ENCODE peak calls at places on chromosomes 1 and 21, in seven cellular contexts. H is right cardiac atrium; W is vagina; A is neuronal stem cell; U is CD8-positive, alpha-beta T cell; O is ascending aorta; E is uterus. K is an unnamed sample.
A peak's percentile ranks its signal among the peaks of the same experiment; 100 is the strongest.

GRCh38 chr1:199859525-199859924 is 168.0 kb upstream of the NR5A2 start:
- DNase-seq in O (no peak), W (no peak), H (no peak), A (no peak), U (no peak), E (no peak), K (no peak)

GRCh38 chr1:5503556-5504363 is 488.5 kb downstream of the NPHP4 start:
- DNase-seq in W (no peak), O (no peak), E (no peak), U (no peak), H (no peak), A (no peak), K (no peak)

GRCh38 chr21:15539376-15539775 is 190.4 kb upstream of the USP25 start:
- DNase-seq in O (no peak), E (no peak), W (no peak), U (no peak), A (no peak), H (no peak), K (no peak)

GRCh38 chr1:170967042-170967910 is 31.9 kb downstream of the MROH9 start:
- DNase-seq in H (no peak), W (no peak), E (no peak), U (no peak), O (no peak), A (peak; percentile 18), K (no peak)

GRCh38 chr1:43284711-43285110 is 670 bp downstream of the C1orf210 start:
- DNase-seq in E (no peak), O (no peak), H (no peak), A (no peak), U (no peak), W (no peak), K (no peak)

GRCh38 chr21:42671778-42672593 is 18.6 kb downstream of the PDE9A start:
- DNase-seq in E (no peak), H (no peak), U (no peak), A (no peak), O (no peak), W (no peak), K (no peak)

GRCh38 chr1:108685524-108685923 is 6.6 kb upstream of the PRPF38B start:
- DNase-seq in E (no peak), W (no peak), U (no peak), A (no peak), H (no peak), O (no peak), K (no peak)

GRCh38 chr1:76843821-76844448 is 23.3 kb upstream of the ST6GALNAC5 start:
- DNase-seq in W (no peak), H (no peak), U (no peak), O (no peak), E (no peak), A (no peak), K (no peak)

GRCh38 chr1:92969517-92969916 is 8.3 kb upstream of the DIPK1A start:
- DNase-seq in A (no peak), U (no peak), W (no peak), E (no peak), O (no peak), H (no peak), K (no peak)

GRCh38 chr1:10626011-10626731 is 151.4 kb downstream of the PEX14 start:
- DNase-seq in A (no peak), W (no peak), E (no peak), O (no peak), U (no peak), H (no peak), K (peak; percentile 39)

GRCh38 chr1:22801753-22802152 is 91.1 kb downstream of the EPHB2 start:
- DNase-seq in A (peak; percentile 91), H (no peak), W (no peak), U (no peak), E (no peak), O (no peak), K (no peak)

GRCh38 chr21:39265603-39266002 is 47.8 kb downstream of the BRWD1 start:
- DNase-seq in W (no peak), U (no peak), E (no peak), O (no peak), H (no peak), A (no peak), K (no peak)

GRCh38 chr21:34204481-34205439 is 131.4 kb downstream of the MRPS6 start:
- DNase-seq in U (no peak), E (no peak), O (no peak), H (no peak), A (no peak), W (no peak), K (no peak)

GRCh38 chr21:35400233-35400939 is 351.3 kb upstream of the RUNX1 start:
- DNase-seq in W (no peak), E (no peak), U (no peak), A (peak; percentile 12), H (no peak), O (no peak), K (no peak)

GRCh38 chr1:72122099-72122893 is 160.0 kb downstream of the NEGR1 start:
- DNase-seq in H (no peak), W (no peak), A (no peak), E (peak; percentile 18), O (no peak), U (no peak), K (no peak)

GRCh38 chr1:109240158-109241152 is 8.9 kb upstream of the CELSR2 start:
- DNase-seq in O (no peak), W (peak; percentile 95), E (peak; percentile 74), A (no peak), U (no peak), H (peak; percentile 78), K (peak; percentile 85)

GRCh38 chr1:234833646-234834045 is 223.7 kb upstream of the IRF2BP2 start:
- DNase-seq in A (no peak), W (no peak), U (no peak), E (no peak), H (no peak), O (no peak), K (no peak)

GRCh38 chr1:210416049-210416448 is 87.3 kb downstream of the HHAT start:
- DNase-seq in H (no peak), U (no peak), A (no peak), O (no peak), W (no peak), E (no peak), K (no peak)

GRCh38 chr1:159945483-159946241 is at the start of gene IGSF9:
- DNase-seq in H (peak; percentile 91), O (no peak), E (peak; percentile 88), U (peak; percentile 67), A (peak; percentile 93), W (no peak), K (peak; percentile 77)

GRCh38 chr1:201756411-201756810 is 72.5 kb upstream of the IPO9 start:
- DNase-seq in E (no peak), W (no peak), O (no peak), A (no peak), H (no peak), U (no peak), K (no peak)

GRCh38 chr1:93878501-93878888 is 511 bp downstream of the DNTTIP2 start:
- DNase-seq in W (no peak), O (no peak), E (peak; percentile 24), A (no peak), U (peak; percentile 23), H (peak; percentile 26), K (peak; percentile 82)

GRCh38 chr1:226659136-226659535 is 79.9 kb downstream of the ITPKB start:
- DNase-seq in O (no peak), H (peak; percentile 5), W (no peak), E (no peak), A (no peak), U (no peak), K (peak; percentile 25)

GRCh38 chr1:226661271-226661670 is 77.8 kb downstream of the ITPKB start:
- DNase-seq in W (no peak), A (no peak), O (no peak), U (no peak), H (peak; percentile 7), E (no peak), K (peak; percentile 24)

GRCh38 chr1:226661965-226662364 is 77.1 kb downstream of the ITPKB start:
- DNase-seq in U (no peak), O (no peak), W (no peak), H (peak; percentile 23), E (peak; percentile 51), A (no peak), K (no peak)

GRCh38 chr1:226659641-226660040 is 79.4 kb downstream of the ITPKB start:
- DNase-seq in O (no peak), H (no peak), U (no peak), W (no peak), A (no peak), E (no peak), K (no peak)

GRCh38 chr1:226660410-226661182 is 78.5 kb downstream of the ITPKB start:
- DNase-seq in O (no peak), U (no peak), E (peak; percentile 70), H (peak; percentile 64), A (no peak), W (no peak), K (peak; percentile 45)
- H3K27me3 ChIP-seq in O (no peaks in the 10 kb centered on the region), U (no peaks in the 10 kb centered on the region), E (no peaks in the 10 kb centered on the region), H (no peaks in the 10 kb centered on the region), A (no peaks in the 10 kb centered on the region), W (no peaks in the 10 kb centered on the region), K (no peaks in the 10 kb centered on the region)

DNA sequence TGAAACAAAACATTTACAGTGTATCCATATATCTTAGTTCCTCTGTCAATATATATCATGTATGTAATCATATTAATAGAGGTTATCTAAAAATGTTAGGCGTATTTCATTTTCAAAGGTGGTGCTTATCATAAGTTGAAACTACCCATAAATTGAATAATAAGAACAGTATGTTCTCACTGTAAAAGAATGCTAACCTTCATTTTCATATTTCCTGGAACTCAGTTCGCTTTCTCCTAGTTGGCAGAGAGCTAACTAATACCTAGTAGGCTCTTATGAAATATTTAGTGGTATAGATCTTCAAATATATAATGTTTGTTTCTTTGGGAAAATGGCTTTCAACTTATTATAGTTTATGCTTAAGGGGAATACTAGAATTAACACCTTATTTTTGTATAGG is 118.4 kb downstream of the DISP1 start:
- DNase-seq in W (no peak), H (no peak), U (no peak), E (no peak), O (no peak), A (no peak), K (no peak)
- H3K27ac ChIP-seq in W (no peak overlapping the region), H (no peak overlapping the region), U (no peak overlapping the region), E (no peak overlapping the region), O (no peak overlapping the region), A (no peak overlapping the region), K (no peak overlapping the region)

DNA sequence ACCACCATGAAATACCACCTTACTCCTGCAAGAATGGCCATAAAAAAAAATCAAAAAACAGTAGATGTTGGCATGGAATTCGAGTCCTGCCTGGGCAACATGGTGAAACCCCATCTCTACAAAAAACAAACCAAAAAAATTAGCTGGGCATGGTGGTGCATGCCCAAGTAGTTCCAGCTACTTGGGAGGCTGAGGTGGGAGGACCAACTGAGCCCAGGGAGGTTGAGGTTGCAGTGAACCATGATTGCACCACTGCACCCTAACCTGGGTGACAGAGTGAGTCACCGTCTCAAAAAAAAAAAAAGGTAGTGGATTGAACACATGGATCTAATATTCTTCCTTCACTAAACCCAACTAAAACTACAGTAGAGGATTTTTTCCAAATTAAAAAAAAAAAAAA is 125.9 kb downstream of the CCDC185 start:
- DNase-seq in W (no peak), E (no peak), A (no peak), U (no peak), O (no peak), H (no peak), K (no peak)
- H3K27me3 ChIP-seq in W (no peaks in the 10 kb centered on the region), E (no peaks in the 10 kb centered on the region), A (no peaks in the 10 kb centered on the region), U (no peaks in the 10 kb centered on the region), O (no peaks in the 10 kb centered on the region), H (no peaks in the 10 kb centered on the region), K (no peaks in the 10 kb centered on the region)

DNA sequence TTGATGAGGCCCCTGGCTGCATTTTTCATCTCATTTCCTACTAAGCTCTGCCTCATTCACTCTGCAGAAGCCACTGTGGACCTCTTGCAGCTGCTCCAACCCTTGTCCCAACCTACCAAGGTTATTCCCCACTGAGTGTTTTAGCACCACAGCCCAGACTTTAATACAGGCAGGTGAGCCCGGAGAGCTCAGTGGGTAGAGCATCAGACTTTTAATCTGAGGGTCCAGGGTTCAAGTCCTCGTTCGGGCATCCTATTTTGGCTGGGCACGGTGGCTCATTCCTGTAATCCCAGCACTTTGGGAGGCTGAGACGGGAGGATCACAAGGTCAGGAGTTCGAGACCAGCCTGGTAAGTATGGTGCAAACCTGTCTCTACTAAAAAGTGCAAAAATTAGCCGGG is 18.1 kb upstream of the BLACAT1 start:
- DNase-seq in O (no peak), A (no peak), U (no peak), W (no peak), H (no peak), E (no peak), K (no peak)
- H3K27ac ChIP-seq in O (no peak overlapping the region), A (no peak overlapping the region), U (no peak overlapping the region), W (no peak overlapping the region), H (no peak overlapping the region), E (no peak overlapping the region), K (no peak overlapping the region)

K was measured in psoas muscle.